ENCODE peak calls at places on chromosomes 13 and 19, in eight cellular contexts. D is activated effector memory CD4-positive, alpha-beta T cell treated with Interleukin-2 at 50 U/mL for 16 hours; K is OCI-LY7; T is stimulated activated naive CD8-positive, alpha-beta T cell treated with anti-CD3 and anti-CD28 coated beads, Interleukin-15, amount 100 ng/mL, for 72 hours; L is stimulated activated naive CD4-positive, alpha-beta T cell treated with Interleukin-2 at 50 U/mL for 16 hours; J is activated T-helper 1 cell treated with anti-CD3 and anti-CD28 coated beads, Interleukin-12 subunit alpha, Interleukin-12 subunit beta, Interleukin-2, Interleukin-4 antibody, amounts not matched to agents 30 ng/mL and 10 ng/mL and 1 ng/mL, durations not matched to agents 14 hours and 24 hours and 36 hours; Y is astrocyte of the hippocampus; F is RWPE1. I is an unnamed sample.

GRCh38 chr19:13428352-13428751 is 77.9 kb downstream of the CACNA1A start:
- DNase-seq in L (no peak), K (peak), F (peak), T (no peak), Y (peak), D (no peak), J (no peak), I (no peak)

GRCh38 chr19:5804516-5805464 is at the start of gene NRTN:
- DNase-seq in F (peak), D (peak), T (peak), L (peak), Y (no peak), K (peak), J (no peak), I (no peak)

GRCh38 chr13:101453784-101454201 is 1.3 kb downstream of the ITGBL1 start:
- DNase-seq in D (no peak), Y (peak), K (no peak), F (no peak), L (no peak), T (peak), J (no peak), I (no peak)

GRCh38 chr19:48955308-48955958 is 758 bp downstream of the BAX start:
- DNase-seq in L (no peak), K (no peak), J (no peak), D (no peak), Y (peak), F (no peak), T (no peak), I (no peak)

GRCh38 chr13:32811297-32811800 is 204.9 kb upstream of the KL start:
- DNase-seq in D (no peak), J (no peak), L (no peak), K (no peak), F (no peak), Y (no peak), T (no peak), I (no peak)

GRCh38 chr13:63901630-63902029 is 2486.0 kb upstream of the PCDH20 start:
- DNase-seq in Y (no peak), F (no peak), L (no peak), J (no peak), T (no peak), D (no peak), K (no peak), I (no peak)

GRCh38 chr19:12544401-12544876 is 6.8 kb downstream of the ZNF564 start:
- DNase-seq in Y (peak), F (no peak), J (no peak), D (no peak), K (no peak), L (no peak), T (no peak), I (no peak)

GRCh38 chr13:111337206-111337605 is 16.8 kb downstream of the TEX29 start:
- DNase-seq in J (no peak), D (no peak), T (no peak), F (peak), K (no peak), Y (peak), L (no peak), I (no peak)

GRCh38 chr13:110524484-110525254 is 36.9 kb downstream of the RAB20 start:
- DNase-seq in D (no peak), F (peak), L (no peak), Y (no peak), T (no peak), K (no peak), J (no peak), I (no peak)

GRCh38 chr13:21753117-21753729 is 82.3 kb downstream of the FGF9 start:
- DNase-seq in J (no peak), Y (no peak), K (no peak), L (no peak), D (no peak), F (no peak), T (no peak), I (no peak)

GRCh38 chr13:37647038-37647650 is 48.6 kb upstream of the POSTN start:
- DNase-seq in K (no peak), L (no peak), Y (peak), J (no peak), D (no peak), F (no peak), T (no peak), I (no peak)

GRCh38 chr19:33740811-33741396 is 55.8 kb upstream of the KCTD15 start:
- DNase-seq in F (peak), L (no peak), Y (peak), J (no peak), K (peak), T (no peak), D (no peak), I (no peak)

GRCh38 chr19:19110410-19111137 is 27.7 kb downstream of the TMEM161A start:
- DNase-seq in F (no peak), J (no peak), Y (peak), L (no peak), K (no peak), D (no peak), T (no peak), I (no peak)

GRCh38 chr13:113820813-113821651 is 42.8 kb downstream of the GAS6 start:
- DNase-seq in K (no peak), T (no peak), F (peak), J (no peak), L (no peak), D (no peak), Y (peak), I (peak)

GRCh38 chr19:28242317-28242927 is 970.5 kb downstream of the UQCRFS1 start:
- DNase-seq in J (peak), L (no peak), F (peak), K (peak), Y (peak), D (no peak), T (peak), I (no peak)

GRCh38 chr13:75675421-75675820 is 39.3 kb downstream of the LMO7 start:
- DNase-seq in K (no peak), D (no peak), F (no peak), Y (peak), T (no peak), L (no peak), J (no peak), I (no peak)

GRCh38 chr13:78589206-78589605 is 14.1 kb downstream of the POU4F1 start:
- DNase-seq in L (no peak), T (no peak), F (peak), J (no peak), Y (peak), K (peak), D (no peak), I (no peak)

GRCh38 chr19:38264486-38265212 is at the start of gene SPINT2:
- DNase-seq in Y (peak), F (peak), D (no peak), L (peak), K (peak), J (no peak), T (peak), I (peak)

GRCh38 chr19:38409631-38410133 is 6.8 kb downstream of the FAM98C start:
- DNase-seq in F (no peak), D (no peak), T (no peak), K (no peak), L (no peak), Y (peak), J (no peak), I (no peak)

GRCh38 chr19:57830071-57830602 is at the start of gene ZNF587B:
- DNase-seq in K (peak), L (no peak), Y (peak), J (no peak), F (no peak), T (no peak), D (peak), I (peak)

GRCh38 chr13:78100481-78100880 is 181.8 kb upstream of the EDNRB start:
- DNase-seq in K (no peak), F (no peak), D (no peak), J (no peak), Y (no peak), T (no peak), L (no peak), I (no peak)

GRCh38 chr19:56683119-56683518 is 11.6 kb upstream of the ZNF835 start:
- DNase-seq in J (no peak), T (no peak), L (no peak), K (no peak), D (no peak), F (no peak), Y (no peak), I (no peak)

GRCh38 chr13:76965759-76966421 is 17.6 kb downstream of the ACOD1 start:
- DNase-seq in K (no peak), J (no peak), F (peak), D (no peak), T (no peak), L (no peak), Y (peak), I (peak)

GRCh38 chr13:48909088-48909389 is 66.7 kb upstream of the FNDC3A start:
- DNase-seq in F (no peak), Y (no peak), L (no peak), J (no peak), T (no peak), D (no peak), K (no peak), I (no peak)

GRCh38 chr13:49954674-49955455 is 18.7 kb upstream of the SPRYD7 start:
- DNase-seq in K (no peak), F (no peak), D (no peak), J (no peak), L (no peak), T (no peak), Y (no peak), I (no peak)

GRCh38 chr19:4380254-4380727 is 20.1 kb downstream of the SH3GL1 start:
- DNase-seq in T (peak), Y (no peak), K (peak), J (peak), D (peak), F (no peak), L (peak), I (no peak)

GRCh38 chr19:49613374-49613773 is 22.4 kb downstream of the PRR12 start:
- DNase-seq in F (no peak), J (no peak), Y (peak), K (no peak), T (no peak), D (no peak), L (no peak), I (no peak)

GRCh38 chr13:98172570-98173405 is 4.3 kb downstream of the RNF113B start:
- DNase-seq in T (no peak), L (no peak), Y (peak), F (no peak), J (no peak), K (no peak), D (no peak), I (no peak)

GRCh38 chr19:38228005-38228377 is 4.0 kb upstream of the DPF1 start:
- DNase-seq in L (no peak), K (no peak), F (no peak), J (no peak), D (no peak), T (no peak), Y (no peak), I (no peak)

GRCh38 chr13:40576369-40576768 is 90.1 kb downstream of the FOXO1 start:
- DNase-seq in T (no peak), L (no peak), K (peak), J (no peak), F (no peak), Y (no peak), D (no peak), I (no peak)

GRCh38 chr13:92804926-92805325 is 421.7 kb upstream of the GPC6 start:
- DNase-seq in F (no peak), Y (no peak), J (no peak), T (no peak), K (no peak), D (no peak), L (no peak), I (no peak)

GRCh38 chr19:47353307-47353712 is 4.2 kb downstream of the DHX34 start:
- DNase-seq in L (no peak), K (no peak), D (no peak), J (no peak), F (no peak), T (no peak), Y (no peak), I (no peak)

GRCh38 chr13:35599385-35599784 is 122.9 kb upstream of the MAB21L1 start:
- DNase-seq in F (peak), T (no peak), K (no peak), Y (no peak), J (no peak), D (no peak), L (no peak), I (no peak)

GRCh38 chr19:6639439-6639838 is 30.5 kb downstream of the TNFSF14 start:
- DNase-seq in K (no peak), T (peak), L (no peak), J (no peak), F (no peak), Y (no peak), D (no peak), I (no peak)

GRCh38 chr13:67880916-67881315 is 650.8 kb upstream of the PCDH9 start:
- DNase-seq in J (no peak), L (no peak), F (peak), Y (peak), T (no peak), D (no peak), K (no peak), I (no peak)

GRCh38 chr13:79869326-79869725 is 388.4 kb downstream of the NDFIP2 start:
- DNase-seq in F (no peak), J (no peak), Y (peak), K (no peak), T (no peak), L (no peak), D (no peak), I (no peak)

GRCh38 chr19:9786342-9786741 is 17.8 kb upstream of the ZNF846 start:
- DNase-seq in F (no peak), Y (no peak), L (no peak), K (no peak), T (no peak), D (no peak), J (no peak), I (no peak)

GRCh38 chr13:50485979-50486935 is 357.2 kb downstream of the DLEU7 start:
- DNase-seq in J (no peak), K (no peak), L (no peak), Y (peak), T (no peak), F (no peak), D (no peak), I (no peak)

GRCh38 chr13:44848956-44849748 is 140.1 kb downstream of the NUFIP1 start:
- DNase-seq in F (no peak), Y (peak), D (no peak), T (no peak), L (no peak), J (no peak), K (no peak), I (no peak)

I was measured in hippocampal formation.